ENCODE peak calls at places on chromosomes 7 and 10, in seven cellular contexts. I is adrenal gland, F is suprapubic skin, L is IMR-90, C is A549, S is heart left ventricle, Q is spleen. A is an unnamed sample.

GRCh38 chr7:116728413-116728812 is 56.4 kb downstream of the MET start:
- DNase-seq in C (no peak), F (no peak), Q (no peak), I (no peak), L (no peak), S (no peak), A (no peak)

GRCh38 chr10:60629332-60629731 is 148.9 kb upstream of the CDK1 start:
- DNase-seq in I (no peak), S (no peak), Q (no peak), L (no peak), C (no peak), F (no peak), A (no peak)

GRCh38 chr7:45143616-45144015 is 14.0 kb upstream of the RAMP3 start:
- DNase-seq in L (peak; percentile 54), Q (peak; percentile 1), F (no peak), S (no peak), I (no peak), C (peak; percentile 19), A (no peak)

GRCh38 chr7:16106300-16106699 is 315.0 kb downstream of the CRPPA start:
- DNase-seq in F (no peak), C (no peak), S (no peak), I (no peak), Q (no peak), L (no peak), A (no peak)

GRCh38 chr7:29565186-29565540 is 1.5 kb downstream of the PRR15 start:
- DNase-seq in Q (no peak), L (peak; percentile 1), F (no peak), S (no peak), C (no peak), I (no peak), A (no peak)

GRCh38 chr10:79052311-79053080 is 16.3 kb upstream of the ZMIZ1 start:
- DNase-seq in C (peak; percentile 36), S (peak; percentile 18), F (peak; percentile 46), L (no peak), Q (peak; percentile 69), I (peak; percentile 49), A (peak; percentile 68)

GRCh38 chr10:43939939-43940810 is 291.5 kb upstream of the ZNF32 start:
- DNase-seq in C (no peak), Q (peak; percentile 18), F (no peak), S (no peak), I (peak; percentile 31), L (peak; percentile 46), A (no peak)

GRCh38 chr7:37251222-37251621 is 197.4 kb downstream of the ELMO1 start:
- DNase-seq in I (no peak), Q (no peak), C (no peak), L (no peak), F (no peak), S (no peak), A (no peak)

GRCh38 chr7:74584160-74584954 is 73.2 kb upstream of the GTF2I start:
- DNase-seq in Q (no peak), I (no peak), F (no peak), L (no peak), C (no peak), S (no peak), A (no peak)

GRCh38 chr7:114418117-114418516 is 3.5 kb downstream of the FOXP2 start:
- DNase-seq in L (no peak), I (no peak), F (no peak), Q (no peak), C (no peak), S (no peak), A (no peak)

GRCh38 chr7:19079066-19079465 is 38.4 kb downstream of the TWIST1 start:
- DNase-seq in I (no peak), Q (no peak), F (no peak), S (no peak), C (no peak), L (peak; percentile 69), A (no peak)

GRCh38 chr10:115963848-115964247 is 309.2 kb downstream of the GFRA1 start:
- DNase-seq in I (no peak), C (no peak), F (no peak), S (no peak), Q (no peak), L (peak; percentile 16), A (no peak)

GRCh38 chr7:142689439-142690168 is 59.7 kb upstream of the PRSS1 start:
- DNase-seq in S (no peak), I (no peak), Q (no peak), C (no peak), F (no peak), L (no peak), A (no peak)

GRCh38 chr10:118911361-118911760 is 118.2 kb upstream of the NANOS1 start:
- DNase-seq in Q (no peak), F (no peak), S (no peak), I (peak; percentile 67), L (peak; percentile 28), C (peak; percentile 50), A (no peak)

GRCh38 chr7:54798569-54798968 is 39.6 kb upstream of the SEC61G start:
- DNase-seq in I (no peak), L (no peak), F (no peak), S (no peak), C (no peak), Q (no peak), A (no peak)

GRCh38 chr7:156566812-156567549 is 73.6 kb upstream of the RNF32 start:
- DNase-seq in S (no peak), C (no peak), I (no peak), F (no peak), Q (no peak), L (no peak), A (no peak)

GRCh38 chr7:18626717-18627116 is 131.2 kb downstream of the HDAC9 start:
- DNase-seq in I (no peak), Q (no peak), F (no peak), C (no peak), S (no peak), L (no peak), A (no peak)

GRCh38 chr7:22083711-22084289 is 138.1 kb upstream of the CDCA7L start:
- DNase-seq in L (no peak), F (no peak), Q (no peak), S (no peak), C (no peak), I (peak; percentile 28), A (no peak)

GRCh38 chr10:68550747-68551411 is 9.3 kb upstream of the TET1 start:
- DNase-seq in F (no peak), Q (no peak), S (no peak), L (peak; percentile 82), C (peak; percentile 86), I (peak; percentile 51), A (peak; percentile 58)

GRCh38 chr7:155799514-155799913 is 12.7 kb downstream of the SHH start:
- DNase-seq in F (no peak), I (no peak), C (no peak), Q (no peak), S (peak; percentile 43), L (no peak), A (no peak)

GRCh38 chr7:64544010-64544409 is 18.9 kb downstream of the ZNF680 start:
- DNase-seq in I (no peak), F (no peak), Q (no peak), C (no peak), L (no peak), S (no peak), A (no peak)

GRCh38 chr10:48551796-48552591 is 52.9 kb downstream of the ARHGAP22 start:
- DNase-seq in L (peak; percentile 59), I (peak; percentile 32), Q (no peak), F (no peak), S (no peak), C (peak; percentile 37), A (peak; percentile 48)

GRCh38 chr7:155412416-155413253 is 45.3 kb upstream of the EN2 start:
- DNase-seq in C (peak; percentile 67), Q (peak; percentile 81), L (peak; percentile 6), I (peak; percentile 54), F (no peak), S (no peak), A (peak; percentile 46)

GRCh38 chr7:39198556-39198955 is 220.8 kb downstream of the POU6F2 start:
- DNase-seq in I (no peak), F (no peak), Q (no peak), C (no peak), L (no peak), S (no peak), A (no peak)

DNA sequence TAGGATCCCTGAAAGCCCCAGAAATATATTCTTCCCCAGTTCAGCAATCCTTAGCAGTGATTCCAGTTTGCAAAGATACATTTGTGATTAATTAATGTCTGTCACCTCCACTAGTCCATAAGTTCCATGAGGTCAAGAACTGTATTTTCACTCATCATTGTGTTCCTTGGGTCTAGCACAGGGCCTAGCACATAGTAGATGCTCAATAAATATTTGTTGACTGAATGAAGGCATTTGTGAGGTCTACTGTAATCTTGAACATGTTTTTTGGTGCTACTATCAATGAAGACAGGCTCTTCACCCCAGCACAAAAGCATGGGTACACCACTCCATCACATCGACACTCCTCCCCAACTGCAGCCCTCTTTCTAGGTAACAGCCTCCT is 30.8 kb upstream of the PAX2 start:
- DNase-seq in F (no peak), L (no peak), Q (no peak), S (no peak), C (no peak), I (no peak), A (no peak)
- H3K27ac ChIP-seq in F (no peak overlapping the region), L (no peak overlapping the region), Q (no peak overlapping the region), S (no peak overlapping the region), C (no peak overlapping the region), I (no peak overlapping the region), A (no peak overlapping the region)

GRCh38 chr10:17409170-17409733 is 45.1 kb downstream of the ST8SIA6 start:
- DNase-seq in C (peak; percentile 14), Q (no peak), L (peak; percentile 5), F (no peak), S (no peak), I (no peak), A (no peak)
- TF ChIP-seq CTCF in C (peak; percentile 44), Q (no peak), L (peak; percentile 52), F (no peak), S (peak; percentile 27), I (peak; percentile 28), A (peak; percentile 6)

DNA sequence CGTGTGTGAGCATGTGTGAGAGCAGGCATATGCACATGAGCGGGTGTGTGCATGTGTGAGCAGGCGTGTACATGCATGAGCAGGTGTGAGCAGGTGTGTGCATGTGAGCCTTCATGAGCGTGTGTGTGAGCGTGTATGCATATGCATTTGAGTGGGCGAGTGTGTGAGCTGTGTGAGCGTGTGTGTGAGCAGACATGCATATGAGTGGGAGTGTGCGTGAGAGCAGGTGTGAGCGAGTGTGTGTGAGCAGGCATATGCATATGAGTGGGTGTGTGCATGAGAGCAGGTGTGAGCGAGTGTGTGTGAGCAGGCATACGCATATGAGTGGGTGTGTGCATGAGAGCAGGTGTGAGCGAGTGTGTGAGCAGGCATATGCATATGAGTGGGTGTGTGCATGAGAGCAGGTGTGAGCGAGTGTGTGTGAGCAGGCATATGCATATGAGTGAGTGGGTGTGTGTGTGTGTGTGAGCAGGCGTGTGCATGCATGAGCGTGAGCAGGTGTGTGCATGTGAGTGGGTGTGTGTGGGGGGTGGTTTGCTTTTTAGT is 30.7 kb downstream of the NKX6-2 start:
- DNase-seq in L (no peak), I (no peak), S (no peak), F (no peak), C (no peak), Q (no peak), A (no peak)
- TF ChIP-seq POLR2A in L (no peak), I (no peak), S (no peak), F (no peak), C (no peak), Q (no peak), A (no peak)

DNA sequence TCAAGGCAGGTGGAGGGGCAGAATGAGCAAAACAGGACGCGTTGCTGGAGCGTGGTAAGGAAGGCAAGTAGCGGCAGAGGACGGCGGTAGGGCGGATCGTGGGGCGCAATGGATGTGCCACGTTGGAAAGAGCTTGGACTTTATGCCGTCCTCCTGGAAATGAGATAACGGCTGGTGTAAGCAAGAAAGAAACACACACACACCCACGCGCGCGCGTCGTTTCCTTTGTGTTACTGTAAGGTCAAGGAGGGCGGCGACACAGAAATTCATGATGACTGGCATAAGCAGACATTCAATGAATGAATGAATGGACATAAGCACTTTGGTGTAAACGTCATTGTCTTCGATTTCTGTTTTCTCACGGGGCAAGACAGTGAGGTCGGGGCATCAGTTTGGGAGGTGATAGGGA is 683 bp upstream of the ENTPD7 start:
- DNase-seq in C (peak; percentile 50), L (peak; percentile 55), F (peak; percentile 65), Q (peak; percentile 90), I (peak; percentile 72), S (peak; percentile 62), A (peak; percentile 44)
- H3K27ac ChIP-seq in C (peak overlapping the region; percentile 76), L (peak overlapping the region; percentile 10), F (peak overlapping the region; percentile 75), Q (peak overlapping the region; percentile 77), I (no peak overlapping the region), S (no peak overlapping the region), A (no peak overlapping the region)